ENCODE peak calls at places on chromosomes 11 and 22, in eight cellular contexts. H, F, Q, L, P, A, E and Y are unnamed samples.

GRCh38 chr11:93481279-93481678 is 61.9 kb downstream of the SMCO4 start:
- DNase-seq in E (no peak), L (no peak), F (no peak), P (no peak), H (no peak), A (no peak), Q (no peak), Y (no peak)

GRCh38 chr11:18368236-18368635 is 26.1 kb upstream of the LDHA start:
- DNase-seq in E (peak; percentile 69), F (no peak), Q (no peak), L (no peak), P (no peak), H (no peak), A (no peak), Y (no peak)

GRCh38 chr11:17559341-17560087 is 12.5 kb downstream of the OTOG start:
- DNase-seq in E (no peak), P (no peak), Q (no peak), A (no peak), L (no peak), H (no peak), F (no peak), Y (no peak)

GRCh38 chr11:132349806-132350733 is 979.7 kb downstream of the NTM start:
- DNase-seq in P (no peak), A (no peak), F (no peak), L (no peak), Q (no peak), H (no peak), E (peak; percentile 15), Y (no peak)

GRCh38 chr11:112785104-112785503 is 176.1 kb upstream of the NCAM1 start:
- DNase-seq in P (no peak), A (no peak), Q (no peak), L (no peak), F (no peak), H (no peak), E (no peak), Y (no peak)

GRCh38 chr22:22748297-22748743 is 103.9 kb downstream of the GGTLC2 start:
- DNase-seq in E (peak; percentile 52), F (peak; percentile 61), P (no peak), H (no peak), A (peak; percentile 38), L (no peak), Q (peak; percentile 73), Y (peak; percentile 75)

GRCh38 chr11:118917488-118918127 is 8.1 kb downstream of the BCL9L start:
- DNase-seq in E (peak; percentile 91), P (peak; percentile 93), F (no peak), L (peak; percentile 85), H (no peak), A (no peak), Q (no peak), Y (peak; percentile 63)

GRCh38 chr11:10918698-10919097 is 60.8 kb upstream of the ZBED5 start:
- DNase-seq in Q (no peak), P (no peak), E (no peak), L (no peak), F (no peak), A (no peak), H (no peak), Y (no peak)

GRCh38 chr11:132147464-132147863 is 777.0 kb downstream of the NTM start:
- DNase-seq in A (no peak), Q (no peak), F (no peak), L (no peak), H (no peak), P (no peak), E (no peak), Y (no peak)

GRCh38 chr22:35523167-35523928 is 17.3 kb upstream of the RASD2 start:
- DNase-seq in E (no peak), H (no peak), Q (no peak), F (no peak), L (no peak), A (no peak), P (no peak), Y (no peak)

GRCh38 chr11:128687321-128687720 is 6.6 kb upstream of the FLI1 start:
- DNase-seq in H (peak; percentile 58), E (no peak), F (no peak), A (peak; percentile 19), Q (peak; percentile 22), L (peak; percentile 86), P (no peak), Y (no peak)

GRCh38 chr11:128471138-128471661 is 116.2 kb downstream of the ETS1 start:
- DNase-seq in A (no peak), E (no peak), H (no peak), F (peak; percentile 96), Q (no peak), L (peak; percentile 89), P (no peak), Y (no peak)

GRCh38 chr22:32819120-32819519 is 17.6 kb downstream of the TIMP3 start:
- DNase-seq in E (no peak), H (no peak), Q (no peak), P (peak; percentile 57), F (no peak), A (no peak), L (no peak), Y (no peak)

GRCh38 chr22:24474649-24475048 is 20.5 kb upstream of the UPB1 start:
- DNase-seq in Q (no peak), E (peak; percentile 76), F (no peak), A (no peak), P (no peak), L (no peak), H (no peak), Y (no peak)

GRCh38 chr11:95575517-95575916 is 214.1 kb downstream of the FAM76B start:
- DNase-seq in P (no peak), F (no peak), H (no peak), A (no peak), E (no peak), L (no peak), Q (no peak), Y (no peak)

GRCh38 chr11:67280341-67280790 is 8.7 kb upstream of the ANKRD13D start:
- DNase-seq in F (no peak), P (peak; percentile 46), A (no peak), E (no peak), Q (no peak), L (peak; percentile 81), H (no peak), Y (no peak)

GRCh38 chr11:67279589-67280340 is 9.3 kb upstream of the ANKRD13D start:
- DNase-seq in Q (no peak), F (no peak), P (peak; percentile 48), E (no peak), A (no peak), L (peak; percentile 80), H (peak; percentile 10), Y (no peak)

GRCh38 chr11:67278135-67278938 is 10.8 kb upstream of the ANKRD13D start:
- DNase-seq in L (peak; percentile 84), F (no peak), H (peak; percentile 17), A (no peak), Q (no peak), E (no peak), P (peak; percentile 62), Y (no peak)

GRCh38 chr11:67277231-67277961 is 11.1 kb downstream of the GRK2 start:
- DNase-seq in A (peak; percentile 88), Q (peak; percentile 83), L (peak; percentile 99), H (peak; percentile 90), F (peak; percentile 99), E (peak; percentile 64), P (peak; percentile 95), Y (peak; percentile 85)

GRCh38 chr11:67278939-67279588 is 10.0 kb upstream of the ANKRD13D start:
- DNase-seq in P (peak; percentile 63), L (peak; percentile 77), A (no peak), F (no peak), E (no peak), Q (no peak), H (no peak), Y (no peak)
- H3K4me1 ChIP-seq in P (peaks cover 53% of the 10 kb centered on the region), L (peaks cover 100% of the 10 kb centered on the region), A (peaks cover 17% of the 10 kb centered on the region), F (peaks cover 52% of the 10 kb centered on the region), E (peaks cover 14% of the 10 kb centered on the region), Q (peaks cover 27% of the 10 kb centered on the region), H (peaks cover 98% of the 10 kb centered on the region), Y (peaks cover 42% of the 10 kb centered on the region)

GRCh38 chr11:68913188-68913587 is 9.5 kb downstream of the IGHMBP2 start:
- DNase-seq in P (no peak), F (no peak), A (no peak), H (no peak), E (no peak), Q (no peak), L (no peak), Y (no peak)
- H3K36me3 ChIP-seq in P (peaks cover 96% of the 10 kb centered on the region), F (peaks cover 89% of the 10 kb centered on the region), A (peaks cover 10% of the 10 kb centered on the region), H (peaks cover 100% of the 10 kb centered on the region), E (peaks cover 58% of the 10 kb centered on the region), Q (peaks cover 82% of the 10 kb centered on the region), L (peaks cover 4% of the 10 kb centered on the region), Y (no peaks in the 10 kb centered on the region)

DNA sequence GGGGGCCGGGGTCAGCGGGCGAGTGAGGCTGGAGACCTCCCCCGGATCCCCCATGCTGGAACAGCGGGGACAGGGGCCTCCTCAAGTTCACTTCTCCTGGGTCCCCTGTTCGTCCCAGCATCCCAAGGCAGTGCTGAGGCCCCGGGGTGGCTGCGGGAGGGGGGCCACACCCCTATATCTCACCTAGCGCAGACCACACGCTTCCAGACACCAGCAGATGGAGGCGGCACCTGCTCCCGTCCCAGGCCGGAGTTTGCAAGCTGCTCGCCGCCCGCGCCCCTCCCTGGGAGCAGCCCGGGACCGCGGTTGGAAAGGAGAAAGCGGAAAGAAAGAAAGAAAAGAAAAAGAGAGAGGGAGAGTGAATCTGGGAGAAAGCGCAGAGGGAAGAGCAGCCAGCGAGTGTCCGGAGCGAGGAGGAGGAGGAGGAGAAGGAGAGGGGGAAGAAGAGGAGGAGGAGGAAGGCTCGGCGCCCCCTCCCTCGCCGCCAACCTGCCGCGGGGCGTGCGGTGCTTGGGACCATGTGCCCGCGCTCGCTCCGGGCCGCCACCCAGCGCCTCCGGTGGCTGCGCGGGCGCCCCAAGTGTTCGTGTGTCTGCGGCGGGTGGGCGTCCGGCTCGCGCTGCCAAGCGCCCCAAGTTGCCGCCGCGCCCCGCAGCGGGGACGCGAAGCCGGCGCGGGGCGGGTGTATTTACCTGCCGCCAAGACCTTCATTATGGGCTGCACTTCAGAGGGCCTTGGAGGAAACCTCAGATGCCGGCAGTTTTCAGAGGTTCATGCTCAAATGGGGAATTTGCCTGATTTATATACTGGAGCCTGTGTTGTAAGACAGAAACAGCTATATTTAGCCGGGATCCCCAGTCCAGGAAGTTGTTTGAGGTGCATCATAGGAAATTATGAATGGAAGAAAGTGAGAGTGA is at the start of gene LIF:
- DNase-seq in L (peak; percentile 84), F (no peak), A (peak; percentile 19), Q (peak; percentile 65), H (no peak), E (peak; percentile 86), P (no peak), Y (peak; percentile 43)
- TF ChIP-seq CTCF in L (peak; percentile 8), F (peak; percentile 23), A (no peak), Q (peak; percentile 26), H (no peak), E (peak; percentile 12), P (no peak), Y (no peak)

GRCh38 chr22:28027453-28028448 is 108.7 kb upstream of the PITPNB start:
- DNase-seq in E (no peak), A (peak; percentile 23), Q (no peak), P (no peak), L (peak; percentile 62), H (no peak), F (no peak), Y (peak; percentile 68)
- H3K4me1 ChIP-seq in E (peaks cover 8% of the 10 kb centered on the region), A (peaks cover 28% of the 10 kb centered on the region), Q (peaks cover 5% of the 10 kb centered on the region), P (peaks cover 35% of the 10 kb centered on the region), L (peaks cover 41% of the 10 kb centered on the region), H (peaks cover 21% of the 10 kb centered on the region), F (no peaks in the 10 kb centered on the region), Y (peaks cover 10% of the 10 kb centered on the region)